ENCODE peak calls at places on chromosomes 7 and 10, in four cellular contexts. C is right lobe of liver, T is H9, F is mucosa of descending colon. S is an unnamed sample.

GRCh38 chr10:86234553-86235270 is 131.9 kb downstream of the GRID1 start:
- DNase-seq in C (peak; percentile 28), T (no peak), F (no peak), S (peak; percentile 17)

GRCh38 chr7:151408498-151408838 is 1.4 kb downstream of the WDR86 start:
- DNase-seq in T (no peak), C (peak; percentile 35), F (no peak), S (no peak)

GRCh38 chr10:122279725-122280141 is 8.6 kb downstream of the BTBD16 start:
- DNase-seq in T (peak; percentile 79), C (no peak), F (no peak), S (no peak)

GRCh38 chr10:47173929-47174442 is 126.0 kb upstream of the GDF10 start:
- DNase-seq in T (no peak), C (no peak), F (no peak), S (no peak)

GRCh38 chr7:33649476-33650441 is 255.6 kb upstream of the BMPER start:
- DNase-seq in C (no peak), F (no peak), T (no peak), S (no peak)

GRCh38 chr7:50450691-50451051 is 521 bp upstream of the FIGNL1 start:
- DNase-seq in F (peak; percentile 66), T (no peak), C (no peak), S (no peak)

GRCh38 chr7:35424869-35425495 is 171.1 kb upstream of the TBX20 start:
- DNase-seq in C (peak; percentile 73), T (peak; percentile 61), F (no peak), S (no peak)

GRCh38 chr10:16440396-16441105 is 3.7 kb downstream of the PTER start:
- DNase-seq in F (no peak), C (no peak), T (no peak), S (no peak)

GRCh38 chr7:129091484-129092002 is 36.6 kb upstream of the TNPO3 start:
- DNase-seq in C (peak; percentile 85), F (peak; percentile 80), T (peak; percentile 94), S (peak; percentile 92)

GRCh38 chr10:95133997-95134396 is 60.0 kb upstream of the ACSM6 start:
- DNase-seq in T (no peak), C (no peak), F (no peak), S (no peak)

DNA sequence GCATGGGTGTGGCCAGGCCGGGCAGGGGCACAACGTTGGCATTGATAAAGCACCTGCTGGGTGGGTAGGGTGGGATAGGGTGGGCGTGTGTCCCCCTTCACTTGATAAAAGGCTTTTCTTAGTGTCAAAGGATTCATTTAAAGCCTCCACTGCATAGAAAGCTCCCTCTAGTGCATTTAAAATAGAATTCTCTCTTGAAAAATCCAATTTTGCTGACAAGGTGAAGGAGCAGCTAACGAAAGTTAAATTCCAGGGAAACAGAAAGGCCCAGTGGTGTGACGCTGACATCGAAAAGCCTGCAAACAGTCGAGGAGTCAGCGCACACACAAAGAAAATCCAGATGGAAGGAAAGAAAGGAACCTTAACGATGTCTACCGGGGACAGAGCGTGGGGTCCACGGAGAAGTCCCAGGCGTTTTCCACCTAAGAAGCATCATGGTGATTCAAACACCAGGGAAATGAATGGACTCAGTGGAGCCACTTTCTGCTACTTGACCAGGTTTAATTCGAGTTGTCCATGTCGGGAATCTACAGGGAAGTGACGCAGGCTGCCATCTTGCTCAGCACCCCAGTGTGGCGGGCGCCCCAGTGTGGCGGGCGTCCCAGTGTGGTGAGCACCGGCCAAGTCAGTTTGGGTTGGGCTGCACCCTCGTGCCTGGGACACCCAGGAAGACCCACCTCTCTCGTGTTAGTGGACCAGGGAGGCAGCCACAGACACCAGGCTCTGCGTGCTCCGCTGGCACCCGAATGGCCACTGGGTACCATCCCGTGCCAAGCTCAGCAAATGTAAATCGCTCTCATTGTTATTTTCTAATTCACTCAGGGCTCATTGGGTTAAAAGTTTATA is 217.8 kb downstream of the DNAJB6 start:
- DNase-seq in T (no peak), C (no peak), F (no peak), S (no peak)
- H3K9me3 ChIP-seq in T (no peaks in the 10 kb centered on the region), C (no peaks in the 10 kb centered on the region), F (no peaks in the 10 kb centered on the region), S (no peaks in the 10 kb centered on the region)

DNA sequence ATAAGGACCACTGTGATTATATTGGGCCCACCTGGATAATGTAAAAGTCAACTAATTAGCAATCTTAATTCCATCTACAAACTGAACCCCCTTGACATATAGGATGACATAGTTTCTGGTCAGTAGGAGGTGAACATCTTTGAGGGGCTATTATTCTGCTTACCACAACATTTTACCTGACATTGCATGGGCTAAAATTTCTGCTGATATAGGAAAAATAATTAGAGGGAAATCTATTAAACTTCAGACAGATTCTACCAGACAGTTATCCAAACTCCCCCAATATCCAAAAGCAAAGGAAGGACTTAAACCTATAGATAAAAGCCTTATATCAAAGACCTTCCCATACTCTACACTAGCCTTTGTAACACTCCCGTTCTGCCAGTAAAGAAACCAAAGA is 443.6 kb downstream of the GRM8 start:
- DNase-seq in C (no peak), T (no peak), F (no peak), S (no peak)
- H3K9me3 ChIP-seq in C (no peaks in the 10 kb centered on the region), T (no peaks in the 10 kb centered on the region), F (no peaks in the 10 kb centered on the region), S (no peaks in the 10 kb centered on the region)

DNA sequence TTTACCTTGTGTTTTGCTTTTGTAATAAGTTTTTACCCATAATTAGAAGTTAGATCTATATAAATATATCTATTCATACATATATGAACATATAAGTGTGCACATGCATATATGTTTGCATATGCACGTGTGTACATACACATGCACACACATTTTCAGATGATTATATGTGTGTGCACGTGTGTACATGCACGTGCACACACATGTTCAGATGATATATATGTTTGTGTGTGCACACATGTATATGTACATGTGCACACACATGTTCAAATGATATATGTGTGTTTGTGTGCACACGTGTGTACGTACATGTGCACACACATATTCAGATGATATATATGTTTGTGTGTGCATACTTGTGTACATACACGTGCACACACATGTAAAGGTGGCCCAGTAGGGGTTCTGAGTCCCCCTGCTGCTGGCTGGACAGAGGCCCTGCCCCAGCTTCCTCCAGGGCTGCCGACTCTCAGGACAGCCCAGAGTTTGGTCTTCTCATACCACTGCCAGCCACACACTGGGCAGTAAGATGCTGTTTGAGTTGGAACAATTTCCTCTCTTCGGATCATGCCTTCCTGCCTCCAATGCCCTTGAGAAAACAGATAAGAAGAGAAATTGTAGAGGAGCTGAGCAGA is 252.3 kb upstream of the PPP2R2D start:
- DNase-seq in C (no peak), T (no peak), F (no peak), S (no peak)
- H3K9me3 ChIP-seq in C (no peaks in the 10 kb centered on the region), T (no peaks in the 10 kb centered on the region), F (no peaks in the 10 kb centered on the region), S (peaks cover 1% of the 10 kb centered on the region)

DNA sequence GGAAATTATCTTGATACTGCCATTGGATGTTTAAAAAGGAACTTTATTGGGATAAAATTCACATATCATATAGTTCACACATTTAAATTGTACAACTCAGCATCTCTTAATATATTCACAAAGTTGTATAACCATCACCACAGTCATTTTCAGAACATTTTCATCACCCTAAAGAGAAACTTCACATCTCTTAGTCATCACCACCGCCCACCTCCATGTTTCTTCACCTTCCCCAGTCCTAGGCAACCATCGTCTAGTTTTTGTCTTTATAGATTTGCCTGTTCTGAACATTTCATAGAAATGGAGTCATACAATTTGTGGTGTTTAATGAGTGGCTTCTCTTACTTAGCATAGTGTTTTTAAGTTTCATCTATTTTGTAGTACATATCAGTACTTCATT is 96.6 kb downstream of the ANKRD30A start:
- DNase-seq in T (no peak), F (no peak), C (no peak), S (no peak)
- H3K9me3 ChIP-seq in T (peaks cover 14% of the 10 kb centered on the region), F (peaks cover 31% of the 10 kb centered on the region), C (no peaks in the 10 kb centered on the region), S (no peaks in the 10 kb centered on the region)

GRCh38 chr7:153397459-153397858 is 637.9 kb downstream of the ACTR3B start:
- DNase-seq in F (no peak), T (no peak), C (no peak), S (no peak)
- H3K9me3 ChIP-seq in F (peaks cover 18% of the 10 kb centered on the region), T (peaks cover 52% of the 10 kb centered on the region), C (no peaks in the 10 kb centered on the region), S (no peaks in the 10 kb centered on the region)

GRCh38 chr10:81848514-81848913 is 26.5 kb upstream of the NRG3 start:
- DNase-seq in F (no peak), C (no peak), T (no peak), S (no peak)
- H3K9me3 ChIP-seq in F (no peaks in the 10 kb centered on the region), C (no peaks in the 10 kb centered on the region), T (no peaks in the 10 kb centered on the region), S (peaks cover 2% of the 10 kb centered on the region)

DNA sequence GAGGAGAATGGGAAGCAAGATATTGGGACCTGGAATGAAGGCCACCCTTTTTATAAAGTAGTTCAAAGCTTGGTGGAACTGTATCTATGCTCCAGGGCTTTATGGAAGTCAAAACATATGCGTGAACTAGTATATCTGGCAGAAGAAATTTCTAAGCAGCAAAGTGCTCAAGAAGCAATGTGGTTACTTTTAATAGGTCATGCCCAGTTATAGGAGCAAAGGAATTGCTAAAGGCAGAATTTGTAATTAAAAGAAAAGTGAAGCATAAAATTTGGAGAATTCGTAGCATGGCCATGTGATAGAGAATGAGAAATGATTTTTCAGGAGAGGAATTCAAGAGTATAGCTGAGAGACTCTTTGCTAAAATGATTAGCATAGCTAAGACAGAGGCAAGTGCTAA is 1110.4 kb downstream of the XPNPEP1 start:
- DNase-seq in C (no peak), F (no peak), T (no peak), S (no peak)
- H3K9me3 ChIP-seq in C (no peaks in the 10 kb centered on the region), F (no peaks in the 10 kb centered on the region), T (no peaks in the 10 kb centered on the region), S (no peaks in the 10 kb centered on the region)

GRCh38 chr10:42479057-42479456 is 159.3 kb downstream of the ZNF33B start:
- DNase-seq in C (no peak), F (no peak), T (no peak), S (no peak)

GRCh38 chr10:42477170-42477569 is 161.2 kb downstream of the ZNF33B start:
- DNase-seq in F (no peak), T (no peak), C (no peak), S (no peak)

DNA sequence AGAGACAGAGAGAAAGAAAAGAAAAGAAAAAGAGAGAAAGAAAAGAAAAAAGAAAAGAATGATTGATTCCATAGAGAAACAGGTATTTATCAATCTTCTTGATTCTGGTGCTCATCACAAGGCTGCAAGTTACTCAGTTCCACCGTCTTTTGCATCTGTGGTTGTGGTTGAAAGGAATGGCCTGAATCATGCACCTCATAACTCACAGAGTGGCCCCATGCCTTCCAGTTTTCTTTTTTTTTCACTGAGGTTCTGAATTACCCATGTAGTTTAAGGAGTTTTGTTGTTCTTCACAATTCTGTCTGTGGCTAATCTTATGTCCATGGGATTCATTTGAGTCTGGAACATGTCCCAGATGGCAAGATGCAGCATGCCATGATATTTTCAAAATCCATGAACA is 156.0 kb downstream of the ZNF33B start:
- DNase-seq in F (no peak), T (no peak), C (no peak), S (no peak)
- H3K9me3 ChIP-seq in F (peaks cover 4% of the 10 kb centered on the region), T (peaks cover 86% of the 10 kb centered on the region), C (no peaks in the 10 kb centered on the region), S (no peaks in the 10 kb centered on the region)

GRCh38 chr7:104198673-104199278 is 9.0 kb downstream of the ORC5 start:
- DNase-seq in C (no peak), T (no peak), F (no peak), S (no peak)
- H3K9me3 ChIP-seq in C (no peaks in the 10 kb centered on the region), T (no peaks in the 10 kb centered on the region), F (no peaks in the 10 kb centered on the region), S (no peaks in the 10 kb centered on the region)

GRCh38 chr7:158327571-158328180 is 259.9 kb downstream of the PTPRN2 start:
- DNase-seq in T (peak; percentile 32), F (no peak), C (no peak), S (no peak)
- H3K9me3 ChIP-seq in T (no peaks in the 10 kb centered on the region), F (peaks cover 6% of the 10 kb centered on the region), C (no peaks in the 10 kb centered on the region), S (no peaks in the 10 kb centered on the region)